ENCODE peak calls at places on chromosomes 5 and 9, in six cellular contexts. E is ACHN; C is fibroblast of pulmonary artery; S is dorsolateral prefrontal cortex; R is activated CD8-positive, alpha-beta memory T cell treated with anti-CD3 and anti-CD28 coated beads for 1 hour; V is T1000. P is an unnamed sample.

GRCh38 chr9:121529237-121529987 is 29.8 kb upstream of the GGTA1 start:
- DNase-seq in E (peak), C (peak), S (peak), R (no peak), V (peak), P (no peak)

GRCh38 chr9:127968046-127968445 is 12.7 kb downstream of the EEIG1 start:
- DNase-seq in E (peak), C (no peak), S (no peak), R (no peak), V (no peak), P (no peak)

GRCh38 chr9:81387360-81387759 is 302.0 kb downstream of the TLE1 start:
- DNase-seq in E (no peak), C (no peak), S (no peak), R (no peak), V (no peak), P (no peak)

GRCh38 chr5:90263102-90263501 is 146.5 kb downstream of the CETN3 start:
- DNase-seq in E (no peak), C (no peak), S (no peak), R (no peak), V (no peak), P (no peak)

GRCh38 chr5:150653145-150653761 is 7.8 kb upstream of the MYOZ3 start:
- DNase-seq in E (no peak), C (no peak), S (no peak), R (no peak), V (no peak), P (no peak)

GRCh38 chr9:34589656-34590375 is at the start of gene CNTFR:
- DNase-seq in E (no peak), C (no peak), S (peak), R (no peak), V (no peak), P (peak)

GRCh38 chr9:91144782-91145181 is 216.9 kb downstream of the AUH start:
- DNase-seq in E (no peak), C (no peak), S (no peak), R (no peak), V (no peak), P (no peak)

GRCh38 chr9:93211654-93212001 is 27.7 kb downstream of the WNK2 start:
- DNase-seq in E (no peak), C (no peak), S (no peak), R (no peak), V (no peak), P (no peak)

GRCh38 chr5:52867809-52868208 is 80.1 kb downstream of the ITGA1 start:
- DNase-seq in E (no peak), C (peak), S (no peak), R (no peak), V (no peak), P (no peak)

GRCh38 chr9:6564370-6564769 is 81.2 kb downstream of the GLDC start:
- DNase-seq in E (no peak), C (peak), S (no peak), R (no peak), V (no peak), P (no peak)

GRCh38 chr9:137070906-137071275 is 534 bp upstream of the SAPCD2 start:
- DNase-seq in E (no peak), C (no peak), S (peak), R (no peak), V (no peak), P (no peak)

GRCh38 chr5:152329191-152329590 is 75.9 kb downstream of the NMUR2 start:
- DNase-seq in E (no peak), C (no peak), S (no peak), R (no peak), V (no peak), P (no peak)

GRCh38 chr9:34513567-34514214 is 9.1 kb downstream of the ENHO start:
- DNase-seq in E (no peak), C (peak), S (peak), R (no peak), V (no peak), P (no peak)

GRCh38 chr9:114430443-114430842 is 42.7 kb upstream of the AKNA start:
- DNase-seq in E (no peak), C (no peak), S (no peak), R (no peak), V (no peak), P (no peak)

GRCh38 chr5:164277720-164278119 is 772.3 kb downstream of the MAT2B start:
- DNase-seq in E (no peak), C (peak), S (no peak), R (no peak), V (no peak), P (no peak)